ENCODE peak calls at places on chromosome 21, in six cellular contexts. One of them, this sample, is unnamed. For H3K27me3, the result is how much of the 10 kb centered on the place peaks cover.

GRCh38 chr21:34836103-34836932 is 167.5 kb downstream of the CLIC6 start:
- DNase-seq in GM23248: peak
- DNase-seq in PC-3: peak
- DNase-seq in neural progenitor cell: no peak
- DNase-seq in H9: no peak
- DNase-seq in mesenchymal stem cell: peak
- DNase-seq in this sample: no peak

GRCh38 chr21:15592271-15592860 is 137.4 kb upstream of the USP25 start:
- DNase-seq in mesenchymal stem cell: peak
- DNase-seq in H9: no peak
- DNase-seq in PC-3: peak
- DNase-seq in GM23248: peak
- DNase-seq in neural progenitor cell: peak
- DNase-seq in this sample: no peak

GRCh38 chr21:30326390-30326789 is 6.3 kb upstream of the KRTAP26-1 start:
- DNase-seq in GM23248: no peak
- DNase-seq in PC-3: no peak
- DNase-seq in mesenchymal stem cell: no peak
- DNase-seq in H9: no peak
- DNase-seq in neural progenitor cell: no peak
- DNase-seq in this sample: no peak

GRCh38 chr21:16195476-16195875 is 465.7 kb downstream of the USP25 start:
- DNase-seq in H9: no peak
- DNase-seq in mesenchymal stem cell: peak
- DNase-seq in GM23248: peak
- DNase-seq in neural progenitor cell: no peak
- DNase-seq in PC-3: no peak
- DNase-seq in this sample: no peak

GRCh38 chr21:41761211-41762181 is 5.4 kb downstream of the RIPK4 start:
- DNase-seq in H9: no peak
- DNase-seq in mesenchymal stem cell: no peak
- DNase-seq in neural progenitor cell: peak
- DNase-seq in GM23248: peak
- DNase-seq in PC-3: peak
- DNase-seq in this sample: no peak

GRCh38 chr21:35565204-35565611 is 495.1 kb downstream of the SETD4 start:
- DNase-seq in H9: no peak
- DNase-seq in mesenchymal stem cell: peak
- DNase-seq in GM23248: peak
- DNase-seq in neural progenitor cell: no peak
- DNase-seq in PC-3: peak
- DNase-seq in this sample: no peak

GRCh38 chr21:36096398-36097290 is 26.8 kb downstream of the CBR1 start:
- DNase-seq in mesenchymal stem cell: no peak
- DNase-seq in GM23248: no peak
- DNase-seq in H9: peak
- DNase-seq in neural progenitor cell: peak
- DNase-seq in PC-3: no peak
- DNase-seq in this sample: no peak

GRCh38 chr21:34526618-34527290 is 14.7 kb upstream of the KCNE1 start:
- DNase-seq in neural progenitor cell: peak
- DNase-seq in mesenchymal stem cell: peak
- DNase-seq in GM23248: peak
- DNase-seq in PC-3: peak
- DNase-seq in H9: peak
- DNase-seq in this sample: peak

GRCh38 chr21:36835383-36835795 is 131.1 kb downstream of the HLCS start:
- DNase-seq in GM23248: peak
- DNase-seq in neural progenitor cell: no peak
- DNase-seq in mesenchymal stem cell: no peak
- DNase-seq in PC-3: peak
- DNase-seq in H9: no peak
- DNase-seq in this sample: peak

GRCh38 chr21:31624961-31625491 is 34.5 kb upstream of the SOD1 start:
- DNase-seq in H9: no peak
- DNase-seq in neural progenitor cell: no peak
- DNase-seq in GM23248: no peak
- DNase-seq in PC-3: no peak
- DNase-seq in mesenchymal stem cell: no peak
- DNase-seq in this sample: no peak

GRCh38 chr21:35179990-35180557 is 131.0 kb upstream of the RUNX1 start:
- DNase-seq in GM23248: peak
- DNase-seq in neural progenitor cell: no peak
- DNase-seq in PC-3: peak
- DNase-seq in mesenchymal stem cell: peak
- DNase-seq in H9: no peak
- DNase-seq in this sample: no peak

GRCh38 chr21:38041493-38041892 is 125.2 kb upstream of the KCNJ6 start:
- DNase-seq in mesenchymal stem cell: no peak
- DNase-seq in H9: peak
- DNase-seq in neural progenitor cell: no peak
- DNase-seq in GM23248: no peak
- DNase-seq in PC-3: no peak
- DNase-seq in this sample: no peak

GRCh38 chr21:15731243-15731613 is 1.4 kb downstream of the USP25 start:
- DNase-seq in mesenchymal stem cell: peak
- DNase-seq in neural progenitor cell: no peak
- DNase-seq in GM23248: peak
- DNase-seq in H9: no peak
- DNase-seq in PC-3: peak
- DNase-seq in this sample: no peak

GRCh38 chr21:34888569-34889286 is 160.4 kb downstream of the RUNX1 start:
- DNase-seq in H9: peak
- DNase-seq in mesenchymal stem cell: peak
- DNase-seq in neural progenitor cell: peak
- DNase-seq in GM23248: peak
- DNase-seq in PC-3: peak
- DNase-seq in this sample: peak

GRCh38 chr21:31295676-31296075 is 48.4 kb downstream of the TIAM1 start:
- DNase-seq in mesenchymal stem cell: no peak
- DNase-seq in H9: no peak
- DNase-seq in PC-3: no peak
- DNase-seq in GM23248: no peak
- DNase-seq in neural progenitor cell: no peak
- DNase-seq in this sample: no peak

GRCh38 chr21:36640260-36641244 is 58.4 kb upstream of the SIM2 start:
- DNase-seq in PC-3: peak
- DNase-seq in mesenchymal stem cell: peak
- DNase-seq in GM23248: no peak
- DNase-seq in neural progenitor cell: peak
- DNase-seq in H9: peak
- DNase-seq in this sample: no peak

GRCh38 chr21:38448619-38449186 is 49.6 kb downstream of the ERG start:
- DNase-seq in H9: peak
- DNase-seq in GM23248: peak
- DNase-seq in PC-3: no peak
- DNase-seq in neural progenitor cell: peak
- DNase-seq in mesenchymal stem cell: no peak
- DNase-seq in this sample: no peak

GRCh38 chr21:35886887-35887286 is 173.4 kb downstream of the SETD4 start:
- DNase-seq in mesenchymal stem cell: no peak
- DNase-seq in H9: no peak
- DNase-seq in GM23248: no peak
- DNase-seq in neural progenitor cell: no peak
- DNase-seq in PC-3: no peak
- DNase-seq in this sample: no peak

GRCh38 chr21:41630249-41630648 is 122.3 kb upstream of the TMPRSS2 start:
- DNase-seq in mesenchymal stem cell: peak
- DNase-seq in PC-3: peak
- DNase-seq in GM23248: peak
- DNase-seq in H9: no peak
- DNase-seq in neural progenitor cell: no peak
- DNase-seq in this sample: peak

GRCh38 chr21:38756746-38757145 is 49.0 kb upstream of the ETS2 start:
- DNase-seq in mesenchymal stem cell: peak
- DNase-seq in H9: no peak
- DNase-seq in neural progenitor cell: no peak
- DNase-seq in PC-3: peak
- DNase-seq in GM23248: peak
- DNase-seq in this sample: no peak

GRCh38 chr21:31913191-31913608 is 40.4 kb downstream of the HUNK start:
- DNase-seq in PC-3: no peak
- DNase-seq in H9: no peak
- DNase-seq in neural progenitor cell: no peak
- DNase-seq in mesenchymal stem cell: no peak
- DNase-seq in GM23248: no peak
- DNase-seq in this sample: no peak

GRCh38 chr21:14734191-14734590 is 188.1 kb upstream of the SAMSN1 start:
- DNase-seq in H9: no peak
- DNase-seq in neural progenitor cell: no peak
- DNase-seq in GM23248: no peak
- DNase-seq in PC-3: no peak
- DNase-seq in mesenchymal stem cell: no peak
- DNase-seq in this sample: no peak

GRCh38 chr21:41170442-41170841 is 2.5 kb downstream of the BACE2 start:
- DNase-seq in GM23248: peak
- DNase-seq in PC-3: peak
- DNase-seq in neural progenitor cell: peak
- DNase-seq in H9: peak
- DNase-seq in mesenchymal stem cell: no peak
- DNase-seq in this sample: peak

GRCh38 chr21:41207401-41208388 is 39.7 kb downstream of the BACE2 start:
- DNase-seq in H9: no peak
- DNase-seq in PC-3: no peak
- DNase-seq in neural progenitor cell: no peak
- DNase-seq in mesenchymal stem cell: no peak
- DNase-seq in GM23248: peak
- DNase-seq in this sample: peak

GRCh38 chr21:38623552-38623951 is 125.3 kb upstream of the ERG start:
- DNase-seq in PC-3: no peak
- DNase-seq in neural progenitor cell: no peak
- DNase-seq in mesenchymal stem cell: no peak
- DNase-seq in H9: no peak
- DNase-seq in GM23248: no peak
- DNase-seq in this sample: no peak

GRCh38 chr21:45592626-45593134 is 50.4 kb upstream of the SLC19A1 start:
- DNase-seq in GM23248: no peak
- DNase-seq in mesenchymal stem cell: no peak
- DNase-seq in PC-3: no peak
- DNase-seq in H9: no peak
- DNase-seq in neural progenitor cell: no peak
- DNase-seq in this sample: no peak

GRCh38 chr21:45593162-45594022 is 50.1 kb upstream of the PCBP3 start:
- DNase-seq in H9: no peak
- DNase-seq in neural progenitor cell: no peak
- DNase-seq in GM23248: no peak
- DNase-seq in mesenchymal stem cell: no peak
- DNase-seq in PC-3: no peak
- DNase-seq in this sample: no peak

GRCh38 chr21:45590726-45591618 is 48.7 kb upstream of the SLC19A1 start:
- DNase-seq in GM23248: peak
- DNase-seq in mesenchymal stem cell: peak
- DNase-seq in neural progenitor cell: no peak
- DNase-seq in H9: peak
- DNase-seq in PC-3: peak
- DNase-seq in this sample: no peak

GRCh38 chr21:45591619-45592207 is 49.5 kb upstream of the SLC19A1 start:
- DNase-seq in neural progenitor cell: no peak
- DNase-seq in PC-3: no peak
- DNase-seq in GM23248: no peak
- DNase-seq in H9: peak
- DNase-seq in mesenchymal stem cell: no peak
- DNase-seq in this sample: no peak

DNA sequence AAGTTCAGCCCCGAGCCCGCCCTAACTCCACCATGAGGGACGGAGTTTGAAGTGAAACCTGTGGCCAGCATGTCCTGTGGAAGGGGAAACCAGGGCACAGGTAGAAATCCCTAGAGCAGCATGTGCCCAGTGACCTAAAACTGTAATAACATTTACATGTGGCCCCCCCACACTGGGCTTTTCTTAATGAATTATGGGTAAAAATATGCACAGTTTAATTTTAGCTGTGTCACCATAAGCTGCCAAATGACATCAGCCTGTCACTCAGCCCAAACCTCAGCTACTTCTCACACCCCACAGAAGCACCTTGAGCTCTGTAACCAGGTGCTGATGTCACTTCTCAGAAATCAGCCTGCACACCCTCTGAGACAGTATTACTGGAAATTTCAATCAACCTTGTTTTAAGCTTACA is 50.0 kb upstream of the SLC19A1 start:
- DNase-seq in PC-3: no peak
- DNase-seq in neural progenitor cell: no peak
- DNase-seq in GM23248: no peak
- DNase-seq in H9: no peak
- DNase-seq in mesenchymal stem cell: no peak
- DNase-seq in this sample: no peak
- H3K27ac ChIP-seq in PC-3: no peak
- H3K27ac ChIP-seq in neural progenitor cell: no peak
- H3K27ac ChIP-seq in GM23248: no peak
- H3K27ac ChIP-seq in H9: no peak
- H3K27ac ChIP-seq in mesenchymal stem cell: no peak
- H3K27ac ChIP-seq in this sample: no peak

GRCh38 chr21:42924433-42924751 is 1.0 kb downstream of the ERVH48-1 start:
- DNase-seq in PC-3: no peak
- DNase-seq in mesenchymal stem cell: no peak
- DNase-seq in neural progenitor cell: no peak
- DNase-seq in H9: no peak
- DNase-seq in GM23248: no peak
- DNase-seq in this sample: no peak
- H3K27me3 ChIP-seq in PC-3: under half
- H3K27me3 ChIP-seq in mesenchymal stem cell: under half
- H3K27me3 ChIP-seq in neural progenitor cell: under half
- H3K27me3 ChIP-seq in H9: under half
- H3K27me3 ChIP-seq in GM23248: under half
- H3K27me3 ChIP-seq in this sample: under half

GRCh38 chr21:33360871-33361602 is 36.3 kb downstream of the IFNAR1 start:
- DNase-seq in PC-3: peak
- DNase-seq in GM23248: peak
- DNase-seq in mesenchymal stem cell: peak
- DNase-seq in H9: peak
- DNase-seq in neural progenitor cell: peak
- DNase-seq in this sample: peak
- H3K9ac ChIP-seq in PC-3: peak
- H3K9ac ChIP-seq in GM23248: peak
- H3K9ac ChIP-seq in mesenchymal stem cell: peak
- H3K9ac ChIP-seq in H9: no peak
- H3K9ac ChIP-seq in neural progenitor cell: no peak
- H3K9ac ChIP-seq in this sample: no peak

GRCh38 chr21:28754862-28755261 is 237.8 kb downstream of the LTN1 start:
- DNase-seq in neural progenitor cell: no peak
- DNase-seq in H9: no peak
- DNase-seq in mesenchymal stem cell: no peak
- DNase-seq in PC-3: no peak
- DNase-seq in GM23248: no peak
- DNase-seq in this sample: no peak

GRCh38 chr21:28761709-28762356 is 230.8 kb downstream of the LTN1 start:
- DNase-seq in neural progenitor cell: no peak
- DNase-seq in PC-3: no peak
- DNase-seq in GM23248: peak
- DNase-seq in mesenchymal stem cell: no peak
- DNase-seq in H9: no peak
- DNase-seq in this sample: no peak

GRCh38 chr21:28758042-28758882 is 234.4 kb downstream of the LTN1 start:
- DNase-seq in neural progenitor cell: no peak
- DNase-seq in PC-3: peak
- DNase-seq in mesenchymal stem cell: no peak
- DNase-seq in H9: no peak
- DNase-seq in GM23248: peak
- DNase-seq in this sample: no peak

GRCh38 chr21:28762357-28762735 is 230.3 kb downstream of the LTN1 start:
- DNase-seq in GM23248: no peak
- DNase-seq in neural progenitor cell: no peak
- DNase-seq in mesenchymal stem cell: no peak
- DNase-seq in PC-3: no peak
- DNase-seq in H9: no peak
- DNase-seq in this sample: no peak

GRCh38 chr21:28758883-28759242 is 233.8 kb downstream of the LTN1 start:
- DNase-seq in GM23248: no peak
- DNase-seq in PC-3: no peak
- DNase-seq in H9: no peak
- DNase-seq in mesenchymal stem cell: no peak
- DNase-seq in neural progenitor cell: no peak
- DNase-seq in this sample: no peak
- H3K27ac ChIP-seq in GM23248: no peak
- H3K27ac ChIP-seq in PC-3: no peak
- H3K27ac ChIP-seq in H9: no peak
- H3K27ac ChIP-seq in mesenchymal stem cell: no peak
- H3K27ac ChIP-seq in neural progenitor cell: no peak
- H3K27ac ChIP-seq in this sample: no peak